ENCODE peak calls at places on chromosomes 12 and 14, in five cellular contexts. I is OCI-LY7, W is fibroblast of lung, H is HCT116, S is HFF-Myc. O is an unnamed sample.
A peak's percentile ranks its signal among the peaks of the same experiment; 100 is the strongest.

GRCh38 chr12:26783133-26783531 is 49.9 kb downstream of the ITPR2 start:
- DNase-seq in I (no peak), W (no peak), H (no peak), S (no peak), O (no peak)

GRCh38 chr14:64761441-64762043 is 57.3 kb downstream of the PLEKHG3 start:
- DNase-seq in I (no peak), W (no peak), H (no peak), S (no peak), O (no peak)

GRCh38 chr14:104091927-104092771 is 6.6 kb downstream of the ASPG start:
- DNase-seq in I (no peak), W (no peak), H (no peak), S (no peak), O (no peak)

GRCh38 chr14:70096866-70097265 is 91.9 kb downstream of the SLC8A3 start:
- DNase-seq in I (no peak), W (no peak), H (no peak), S (no peak), O (peak; percentile 10)

GRCh38 chr12:6347367-6348338 is 5.8 kb upstream of the TNFRSF1A start:
- DNase-seq in I (no peak), W (peak; percentile 71), H (no peak), S (no peak), O (peak; percentile 97)

GRCh38 chr12:89947437-89948265 is 239.0 kb upstream of the ATP2B1 start:
- DNase-seq in I (no peak), W (peak; percentile 91), H (no peak), S (peak; percentile 93), O (peak; percentile 92)

GRCh38 chr12:12172106-12172511 is 94.7 kb downstream of the LRP6 start:
- DNase-seq in I (no peak), W (peak; percentile 70), H (no peak), S (peak; percentile 29), O (peak; percentile 60)

GRCh38 chr14:32762886-32763285 is 175.8 kb upstream of the NPAS3 start:
- DNase-seq in I (no peak), W (peak; percentile 23), H (no peak), S (no peak), O (peak; percentile 75)

GRCh38 chr12:49567302-49567610 is 686 bp downstream of the MCRS1 start:
- DNase-seq in I (no peak), W (no peak), H (no peak), S (no peak), O (no peak)

GRCh38 chr14:73237219-73237785 is at the start of gene PAPLN:
- DNase-seq in I (no peak), W (peak; percentile 12), H (peak; percentile 8), S (no peak), O (peak; percentile 44)

GRCh38 chr12:52007158-52007921 is 594 bp downstream of the TAMALIN start:
- DNase-seq in I (no peak), W (no peak), H (no peak), S (no peak), O (peak; percentile 45)

GRCh38 chr14:60935283-60935682 is 45.6 kb downstream of the TRMT5 start:
- DNase-seq in I (no peak), W (no peak), H (no peak), S (no peak), O (no peak)

GRCh38 chr14:59998575-59998974 is 78.6 kb downstream of the LRRC9 start:
- DNase-seq in I (no peak), W (no peak), H (no peak), S (no peak), O (no peak)

GRCh38 chr14:28142400-28143015 is 624.1 kb upstream of the FOXG1 start:
- DNase-seq in I (no peak), W (peak; percentile 6), H (no peak), S (no peak), O (peak; percentile 55)

GRCh38 chr12:28442101-28442500 is 251.8 kb downstream of the CCDC91 start:
- DNase-seq in I (no peak), W (no peak), H (no peak), S (no peak), O (no peak)

GRCh38 chr14:72236629-72237028 is 304.4 kb downstream of the RGS6 start:
- DNase-seq in I (no peak), W (no peak), H (no peak), S (no peak), O (no peak)

GRCh38 chr12:132471011-132471857 is 18.7 kb upstream of the FBRSL1 start:
- DNase-seq in I (no peak), W (no peak), H (no peak), S (no peak), O (no peak)

GRCh38 chr12:65895759-65896656 is 71.7 kb downstream of the HMGA2 start:
- DNase-seq in I (no peak), W (peak; percentile 69), H (peak; percentile 51), S (no peak), O (peak; percentile 50)

GRCh38 chr12:100404769-100405407 is 48.0 kb downstream of the SLC17A8 start:
- DNase-seq in I (peak; percentile 69), W (peak; percentile 15), H (peak; percentile 84), S (peak; percentile 41), O (peak; percentile 54)

GRCh38 chr14:55271572-55272414 is 572 bp downstream of the FBXO34 start:
- DNase-seq in I (peak; percentile 77), W (peak; percentile 78), H (peak; percentile 67), S (peak; percentile 37), O (peak; percentile 82)

GRCh38 chr12:94263011-94263786 is 114.8 kb downstream of the PLXNC1 start:
- DNase-seq in I (peak; percentile 15), W (no peak), H (no peak), S (no peak), O (no peak)

GRCh38 chr12:6430990-6431353 is 13.8 kb upstream of the CD27 start:
- DNase-seq in I (no peak), W (no peak), H (no peak), S (no peak), O (no peak)

GRCh38 chr12:107329569-107330324 is 236.4 kb upstream of the CRY1 start:
- DNase-seq in I (no peak), W (peak; percentile 49), H (no peak), S (no peak), O (peak; percentile 66)

GRCh38 chr12:12315838-12316237 is 34.2 kb downstream of the MANSC1 start:
- DNase-seq in I (no peak), W (peak; percentile 7), H (no peak), S (no peak), O (no peak)

DNA sequence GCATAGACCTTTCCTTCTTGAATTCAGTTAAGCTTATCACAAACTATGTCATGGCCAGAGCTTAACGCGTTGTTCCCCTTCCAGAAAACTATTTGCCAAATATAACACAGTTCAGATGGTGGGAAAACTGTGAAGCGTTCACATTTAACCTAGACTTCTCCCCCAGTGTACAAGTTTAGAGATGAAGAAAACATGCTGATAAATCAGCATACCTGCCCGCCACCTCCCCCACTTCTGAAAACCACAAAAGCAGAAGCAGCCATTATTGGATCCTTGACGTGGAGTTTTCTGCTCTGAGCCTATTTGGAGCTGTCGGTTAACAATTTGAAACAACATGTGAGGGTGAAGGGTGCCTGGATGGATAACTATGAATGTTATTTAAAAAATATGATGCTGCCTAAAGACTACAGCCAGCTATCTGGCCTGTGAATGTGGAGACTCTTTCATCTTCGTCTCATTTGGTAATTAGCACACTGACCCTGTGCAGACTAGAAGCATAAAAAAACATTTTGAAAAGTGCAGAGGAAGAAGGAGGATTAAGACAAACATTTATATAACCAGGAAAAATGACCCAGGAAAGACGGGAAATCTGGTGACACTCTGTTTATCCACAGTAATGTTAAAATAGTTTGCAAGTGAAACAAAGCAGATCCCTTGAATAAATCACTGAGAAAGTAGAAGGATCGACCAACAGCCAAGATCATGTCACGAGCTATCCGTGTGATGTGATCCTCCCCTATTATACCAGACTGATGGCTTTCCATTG is 408.2 kb downstream of the AEBP2 start:
- DNase-seq in I (peak; percentile 2), W (peak; percentile 93), H (no peak), S (no peak), O (peak; percentile 89)
- H3K4me3 ChIP-seq in I (no peak overlapping the region), W (no peak overlapping the region), H (no peak overlapping the region), S (no peak overlapping the region), O (peak overlapping the region; percentile 13)

GRCh38 chr12:56420411-56420810 is 28.8 kb downstream of the TIMELESS start:
- DNase-seq in I (no peak), W (no peak), H (no peak), S (no peak), O (no peak)
- TF ChIP-seq CTCF in I (no peak), W (no peak), H (no peak), S (no peak), O (no peak)

GRCh38 chr14:21105095-21105494 is 4.2 kb downstream of the TMEM253 start:
- DNase-seq in I (no peak), W (no peak), H (no peak), S (no peak), O (no peak)

GRCh38 chr14:21107360-21107781 is 6.5 kb downstream of the TMEM253 start:
- DNase-seq in I (no peak), W (peak; percentile 46), H (peak; percentile 51), S (no peak), O (peak; percentile 42)

GRCh38 chr14:21106191-21106505 is 5.3 kb downstream of the TMEM253 start:
- DNase-seq in I (no peak), W (no peak), H (no peak), S (no peak), O (peak; percentile 85)

GRCh38 chr14:21108791-21109190 is 7.9 kb downstream of the TMEM253 start:
- DNase-seq in I (no peak), W (no peak), H (no peak), S (no peak), O (no peak)

DNA sequence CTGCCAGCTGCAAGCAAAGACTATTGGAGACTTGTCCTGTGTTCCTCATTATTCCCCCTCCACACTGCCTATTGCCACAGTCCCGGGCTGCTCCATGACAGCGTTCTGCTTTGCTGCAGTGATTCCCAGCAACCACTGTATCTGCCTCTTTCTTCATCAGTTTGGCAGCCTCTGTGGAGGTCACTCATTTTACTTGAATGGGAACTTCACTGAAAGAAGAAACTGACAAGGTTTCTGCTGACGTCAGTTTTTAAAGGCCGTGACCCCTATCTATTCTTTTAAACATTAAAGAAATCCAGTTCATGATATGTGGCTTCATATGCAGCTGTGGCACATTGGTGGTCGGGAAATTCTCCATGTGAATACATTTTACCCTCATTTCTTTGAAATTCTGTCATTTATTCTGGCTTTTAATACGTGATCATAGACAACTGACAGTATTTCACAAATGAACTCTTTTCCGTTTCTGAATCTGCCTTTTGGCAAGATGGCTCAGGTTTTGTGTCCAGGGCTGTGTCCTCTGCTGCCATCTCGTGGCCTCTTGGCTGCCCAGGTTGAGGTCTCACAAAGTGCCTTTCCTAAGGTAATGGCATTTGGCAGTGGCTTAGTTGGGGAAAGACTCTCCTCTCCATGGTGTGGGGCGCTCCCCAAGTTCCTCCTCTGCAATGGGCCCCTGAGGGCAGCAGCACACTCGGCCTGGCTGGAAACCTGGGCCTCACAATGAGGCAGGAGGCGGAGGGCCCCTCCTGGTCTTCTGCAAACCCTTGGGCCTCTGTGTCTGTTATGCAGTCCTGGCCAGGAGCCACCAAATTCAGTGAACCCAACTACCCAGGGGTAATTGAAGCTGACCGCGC is 5.9 kb downstream of the TMEM253 start:
- DNase-seq in I (peak; percentile 78), W (peak; percentile 65), H (peak; percentile 79), S (peak; percentile 62), O (peak; percentile 86)
- H3K4me3 ChIP-seq in I (no peak overlapping the region), W (no peak overlapping the region), H (peak overlapping the region; percentile 13), S (no peak overlapping the region), O (no peak overlapping the region)

GRCh38 chr12:42459336-42459847 is 130.2 kb downstream of the PRICKLE1 start:
- DNase-seq in I (no peak), W (no peak), H (no peak), S (no peak), O (no peak)

GRCh38 chr12:42458575-42458974 is 131.0 kb downstream of the PRICKLE1 start:
- DNase-seq in I (no peak), W (no peak), H (no peak), S (no peak), O (no peak)

GRCh38 chr12:42462486-42462885 is 127.1 kb downstream of the PRICKLE1 start:
- DNase-seq in I (no peak), W (no peak), H (no peak), S (no peak), O (no peak)

GRCh38 chr12:42468341-42468821 is 121.2 kb downstream of the PRICKLE1 start:
- DNase-seq in I (peak; percentile 78), W (peak; percentile 62), H (no peak), S (no peak), O (no peak)

GRCh38 chr12:42463671-42464070 is 125.9 kb downstream of the PRICKLE1 start:
- DNase-seq in I (no peak), W (no peak), H (no peak), S (no peak), O (no peak)
- TF ChIP-seq CTCF in I (no peak), W (no peak), H (no peak), S (no peak), O (no peak)